ENCODE peak calls at places on chromosomes 6 and 20, in five cellular contexts. One of them, this sample, is unnamed.

GRCh38 chr6:394641-395289 is 3.2 kb downstream of the IRF4 start:
- DNase-seq in neural progenitor cell: no peak
- DNase-seq in neuronal stem cell: no peak
- DNase-seq in MM.1S: no peak
- DNase-seq in effector memory CD4-positive, alpha-beta T cell: no peak
- DNase-seq in this sample: no peak

GRCh38 chr6:158439255-158439654 is 120.6 kb upstream of the TMEM181 start:
- DNase-seq in neuronal stem cell: no peak
- DNase-seq in neural progenitor cell: no peak
- DNase-seq in MM.1S: no peak
- DNase-seq in effector memory CD4-positive, alpha-beta T cell: no peak
- DNase-seq in this sample: no peak

GRCh38 chr6:113645986-113646385 is 211.2 kb upstream of the MARCKS start:
- DNase-seq in effector memory CD4-positive, alpha-beta T cell: no peak
- DNase-seq in MM.1S: no peak
- DNase-seq in neuronal stem cell: no peak
- DNase-seq in neural progenitor cell: no peak
- DNase-seq in this sample: no peak

GRCh38 chr20:6651016-6651415 is 116.5 kb upstream of the BMP2 start:
- DNase-seq in MM.1S: no peak
- DNase-seq in effector memory CD4-positive, alpha-beta T cell: no peak
- DNase-seq in neuronal stem cell: no peak
- DNase-seq in neural progenitor cell: no peak
- DNase-seq in this sample: no peak

GRCh38 chr6:45921703-45922270 is 93.9 kb downstream of the CLIC5 start:
- DNase-seq in effector memory CD4-positive, alpha-beta T cell: no peak
- DNase-seq in neuronal stem cell: no peak
- DNase-seq in neural progenitor cell: no peak
- DNase-seq in MM.1S: no peak
- DNase-seq in this sample: no peak

GRCh38 chr6:9563996-9564395 is 850.9 kb downstream of the TFAP2A start:
- DNase-seq in neuronal stem cell: no peak
- DNase-seq in effector memory CD4-positive, alpha-beta T cell: no peak
- DNase-seq in MM.1S: no peak
- DNase-seq in neural progenitor cell: no peak
- DNase-seq in this sample: no peak

GRCh38 chr20:40563296-40563950 is 125.6 kb downstream of the MAFB start:
- DNase-seq in neuronal stem cell: no peak
- DNase-seq in effector memory CD4-positive, alpha-beta T cell: no peak
- DNase-seq in MM.1S: no peak
- DNase-seq in neural progenitor cell: no peak
- DNase-seq in this sample: peak; percentile 29

GRCh38 chr6:90319044-90319443 is 22.4 kb upstream of the BACH2 start:
- DNase-seq in neuronal stem cell: no peak
- DNase-seq in neural progenitor cell: no peak
- DNase-seq in effector memory CD4-positive, alpha-beta T cell: no peak
- DNase-seq in MM.1S: no peak
- DNase-seq in this sample: no peak

GRCh38 chr6:41153992-41154625 is at the start of gene TREML1:
- DNase-seq in effector memory CD4-positive, alpha-beta T cell: no peak
- DNase-seq in neural progenitor cell: no peak
- DNase-seq in MM.1S: no peak
- DNase-seq in neuronal stem cell: no peak
- DNase-seq in this sample: peak; percentile 28

GRCh38 chr20:17867119-17867518 is 101.5 kb downstream of the SNX5 start:
- DNase-seq in MM.1S: no peak
- DNase-seq in effector memory CD4-positive, alpha-beta T cell: no peak
- DNase-seq in neuronal stem cell: no peak
- DNase-seq in neural progenitor cell: no peak
- DNase-seq in this sample: no peak

GRCh38 chr6:170423814-170424633 is 117.5 kb downstream of the FAM120B start:
- DNase-seq in neuronal stem cell: no peak
- DNase-seq in effector memory CD4-positive, alpha-beta T cell: no peak
- DNase-seq in MM.1S: no peak
- DNase-seq in neural progenitor cell: no peak
- DNase-seq in this sample: peak; percentile 78

DNA sequence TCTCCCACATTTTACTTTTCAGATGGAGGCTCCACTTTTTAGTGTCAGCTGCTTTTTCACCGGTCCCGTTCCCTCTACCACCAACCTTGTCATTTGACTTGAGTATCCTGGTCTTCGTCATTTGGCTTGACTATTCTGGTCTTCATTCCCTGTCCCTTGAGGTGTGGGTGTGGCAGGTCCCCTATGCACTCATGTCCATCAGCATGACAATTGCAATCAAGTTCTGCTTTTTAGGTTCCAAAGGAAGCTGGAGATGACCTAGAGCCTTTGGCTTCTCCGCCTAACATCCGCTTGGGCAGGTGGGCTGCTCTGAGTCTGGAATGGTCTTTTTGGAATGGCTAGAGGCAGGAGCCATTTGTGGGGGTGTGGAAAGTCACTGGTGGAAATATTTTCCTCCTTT is 99.8 kb upstream of the MLN start:
- DNase-seq in effector memory CD4-positive, alpha-beta T cell: no peak
- DNase-seq in MM.1S: no peak
- DNase-seq in neural progenitor cell: no peak
- DNase-seq in neuronal stem cell: no peak
- DNase-seq in this sample: no peak
- H3K4me1 ChIP-seq in effector memory CD4-positive, alpha-beta T cell: peaks cover 40% of the 10 kb centered on the region
- H3K4me1 ChIP-seq in MM.1S: peaks cover 13% of the 10 kb centered on the region
- H3K4me1 ChIP-seq in neural progenitor cell: peaks cover 13% of the 10 kb centered on the region
- H3K4me1 ChIP-seq in neuronal stem cell: peaks cover 23% of the 10 kb centered on the region
- H3K4me1 ChIP-seq in this sample: no peaks in the 10 kb centered on the region

GRCh38 chr20:49475979-49476378 is 6.5 kb downstream of the KCNB1 start:
- DNase-seq in effector memory CD4-positive, alpha-beta T cell: no peak
- DNase-seq in neural progenitor cell: no peak
- DNase-seq in neuronal stem cell: no peak
- DNase-seq in MM.1S: no peak
- DNase-seq in this sample: peak; percentile 49
- H3K4me1 ChIP-seq in effector memory CD4-positive, alpha-beta T cell: no peaks in the 10 kb centered on the region
- H3K4me1 ChIP-seq in neural progenitor cell: peaks cover 12% of the 10 kb centered on the region
- H3K4me1 ChIP-seq in neuronal stem cell: no peaks in the 10 kb centered on the region
- H3K4me1 ChIP-seq in MM.1S: no peaks in the 10 kb centered on the region
- H3K4me1 ChIP-seq in this sample: peaks cover 8% of the 10 kb centered on the region

GRCh38 chr6:31580807-31581437 is 1.3 kb downstream of the LTB start:
- DNase-seq in neuronal stem cell: peak; percentile 83
- DNase-seq in effector memory CD4-positive, alpha-beta T cell: peak; percentile 74
- DNase-seq in neural progenitor cell: peak; percentile 93
- DNase-seq in MM.1S: peak; percentile 62
- DNase-seq in this sample: peak; percentile 83
- H3K4me1 ChIP-seq in neuronal stem cell: peaks cover 2% of the 10 kb centered on the region
- H3K4me1 ChIP-seq in effector memory CD4-positive, alpha-beta T cell: peaks cover 70% of the 10 kb centered on the region
- H3K4me1 ChIP-seq in neural progenitor cell: peaks cover 11% of the 10 kb centered on the region
- H3K4me1 ChIP-seq in MM.1S: peaks cover 19% of the 10 kb centered on the region
- H3K4me1 ChIP-seq in this sample: no peaks in the 10 kb centered on the region

DNA sequence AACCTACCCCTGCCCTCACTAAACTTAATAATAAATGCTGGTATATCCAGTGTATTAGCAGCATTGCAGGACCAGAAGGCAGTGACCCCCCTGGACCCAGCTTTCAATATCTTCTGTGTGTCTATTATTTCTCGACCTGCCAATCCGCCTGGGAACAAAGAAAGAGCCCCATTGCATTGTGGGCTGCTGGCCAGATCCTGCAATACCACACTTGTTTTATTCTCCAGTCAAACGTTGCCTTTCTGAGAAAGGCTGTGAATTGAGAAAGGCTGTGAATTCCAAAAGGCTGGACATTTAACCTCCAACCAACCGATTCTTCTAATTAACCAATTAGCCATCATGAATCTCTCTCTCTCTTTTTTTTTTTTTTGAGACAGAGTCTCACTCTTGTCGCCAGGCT is 1.5 kb upstream of the MTO1 start:
- DNase-seq in neuronal stem cell: no peak
- DNase-seq in neural progenitor cell: no peak
- DNase-seq in MM.1S: no peak
- DNase-seq in effector memory CD4-positive, alpha-beta T cell: no peak
- DNase-seq in this sample: no peak
- H3K4me1 ChIP-seq in neuronal stem cell: peaks cover 12% of the 10 kb centered on the region
- H3K4me1 ChIP-seq in neural progenitor cell: peaks cover 6% of the 10 kb centered on the region
- H3K4me1 ChIP-seq in MM.1S: peaks cover 14% of the 10 kb centered on the region
- H3K4me1 ChIP-seq in effector memory CD4-positive, alpha-beta T cell: no peaks in the 10 kb centered on the region
- H3K4me1 ChIP-seq in this sample: no peaks in the 10 kb centered on the region

DNA sequence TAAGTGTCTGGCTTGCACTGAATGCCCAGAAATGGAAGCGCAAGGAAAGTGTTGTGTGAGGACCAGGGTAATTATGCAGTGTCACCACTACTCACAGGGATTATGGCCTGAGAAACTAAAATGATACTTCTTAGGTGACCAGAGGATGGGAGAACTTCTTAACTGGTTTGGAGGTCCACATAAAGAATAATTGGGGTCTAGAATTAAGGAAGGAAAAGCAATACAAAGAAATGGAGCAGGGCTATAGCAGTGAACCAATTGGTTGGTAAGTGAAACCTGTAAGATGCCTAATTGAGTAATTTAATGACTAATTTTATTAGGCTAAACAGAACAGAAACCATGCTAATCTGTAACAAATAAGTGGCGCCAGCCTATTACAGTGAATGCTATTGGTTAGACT is 5.3 kb downstream of the TSPYL4 start:
- DNase-seq in neuronal stem cell: no peak
- DNase-seq in neural progenitor cell: no peak
- DNase-seq in effector memory CD4-positive, alpha-beta T cell: no peak
- DNase-seq in MM.1S: no peak
- DNase-seq in this sample: no peak
- H3K4me1 ChIP-seq in neuronal stem cell: peaks cover 24% of the 10 kb centered on the region
- H3K4me1 ChIP-seq in neural progenitor cell: peaks cover 29% of the 10 kb centered on the region
- H3K4me1 ChIP-seq in effector memory CD4-positive, alpha-beta T cell: peaks cover 9% of the 10 kb centered on the region
- H3K4me1 ChIP-seq in MM.1S: peaks cover 7% of the 10 kb centered on the region
- H3K4me1 ChIP-seq in this sample: no peaks in the 10 kb centered on the region

DNA sequence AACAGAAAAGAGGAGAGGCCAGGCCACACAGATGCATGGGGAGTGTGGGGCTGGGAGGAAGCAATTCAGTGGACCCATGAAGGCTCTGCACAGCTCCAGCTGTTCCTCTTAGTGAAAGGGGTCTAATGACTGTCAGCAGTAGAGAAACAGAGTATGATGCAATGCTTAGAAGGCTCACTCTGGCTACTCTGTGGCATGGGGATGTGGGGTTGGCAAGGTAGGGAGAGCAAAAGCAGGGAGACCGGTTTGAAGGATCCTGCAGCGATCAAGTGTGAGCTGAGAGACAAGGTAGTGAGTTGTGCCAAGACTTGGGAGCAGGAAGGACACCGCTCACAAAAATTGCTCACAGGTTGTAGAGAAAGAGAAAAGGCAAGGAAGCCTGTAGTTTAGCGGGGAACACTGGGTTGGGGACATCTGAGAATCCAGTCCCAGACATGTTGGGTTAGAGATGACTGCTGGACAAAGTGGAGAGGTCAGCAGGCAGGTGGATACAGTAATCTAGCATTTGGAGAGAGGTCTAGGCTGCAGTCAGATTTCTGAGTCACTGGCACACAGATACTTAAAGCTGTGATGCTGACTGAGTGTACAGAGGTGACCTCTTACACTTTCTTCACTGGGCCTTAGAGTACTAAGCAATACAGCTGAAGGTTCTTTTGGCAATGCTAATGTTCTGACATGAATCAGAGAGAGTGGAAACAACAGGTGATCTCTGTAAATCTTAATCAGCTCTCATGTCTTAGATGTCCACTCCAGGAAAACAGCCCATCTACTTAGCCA is 27.1 kb downstream of the NAPB start:
- DNase-seq in neuronal stem cell: no peak
- DNase-seq in effector memory CD4-positive, alpha-beta T cell: no peak
- DNase-seq in MM.1S: no peak
- DNase-seq in neural progenitor cell: no peak
- DNase-seq in this sample: no peak
- H3K4me1 ChIP-seq in neuronal stem cell: no peaks in the 10 kb centered on the region
- H3K4me1 ChIP-seq in effector memory CD4-positive, alpha-beta T cell: no peaks in the 10 kb centered on the region
- H3K4me1 ChIP-seq in MM.1S: no peaks in the 10 kb centered on the region
- H3K4me1 ChIP-seq in neural progenitor cell: peaks cover 12% of the 10 kb centered on the region
- H3K4me1 ChIP-seq in this sample: no peaks in the 10 kb centered on the region

DNA sequence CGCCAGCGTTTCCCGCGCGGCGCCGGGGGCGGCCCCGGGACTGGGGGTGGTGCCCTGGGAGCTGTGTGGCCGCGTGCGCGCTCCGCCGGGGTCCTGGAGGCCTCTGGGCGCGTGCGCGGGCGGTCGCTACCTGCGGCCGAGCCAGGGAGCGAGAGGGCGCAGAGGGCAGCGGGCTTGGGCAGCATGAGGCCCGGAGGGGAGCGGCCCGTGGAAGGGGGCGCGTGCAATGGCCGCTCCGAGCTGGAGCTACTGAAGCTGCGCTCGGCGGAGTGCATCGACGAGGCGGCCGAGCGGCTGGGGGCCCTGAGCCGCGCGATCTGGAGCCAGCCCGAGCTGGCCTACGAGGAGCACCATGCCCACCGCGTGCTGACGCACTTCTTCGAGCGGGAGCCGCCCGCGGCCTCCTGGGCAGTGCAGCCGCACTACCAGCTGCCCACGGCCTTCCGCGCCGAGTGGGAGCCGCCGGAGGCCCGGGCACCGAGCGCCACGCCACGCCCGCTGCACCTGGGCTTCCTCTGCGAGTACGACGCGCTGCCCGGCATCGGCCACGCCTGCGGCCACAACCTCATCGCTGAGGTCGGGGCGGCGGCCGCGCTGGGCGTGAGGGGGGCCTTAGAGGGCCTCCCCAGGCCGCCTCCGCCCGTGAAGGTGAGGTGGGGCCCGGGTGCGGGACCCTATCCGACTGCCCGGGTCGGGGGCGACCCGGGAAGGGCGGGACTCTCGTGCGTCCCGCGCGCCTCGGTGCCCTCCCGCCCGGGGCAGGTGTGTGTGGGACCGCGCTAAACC is at the start of gene PM20D2:
- DNase-seq in neural progenitor cell: peak; percentile 79
- DNase-seq in neuronal stem cell: peak; percentile 56
- DNase-seq in MM.1S: peak; percentile 81
- DNase-seq in effector memory CD4-positive, alpha-beta T cell: peak; percentile 36
- DNase-seq in this sample: peak; percentile 78
- H3K4me1 ChIP-seq in neural progenitor cell: peaks cover 15% of the 10 kb centered on the region
- H3K4me1 ChIP-seq in neuronal stem cell: no peaks in the 10 kb centered on the region
- H3K4me1 ChIP-seq in MM.1S: peaks cover 18% of the 10 kb centered on the region
- H3K4me1 ChIP-seq in effector memory CD4-positive, alpha-beta T cell: peaks cover 3% of the 10 kb centered on the region
- H3K4me1 ChIP-seq in this sample: peaks cover 11% of the 10 kb centered on the region